ENCODE peak calls at places on chromosome 1, in four cellular contexts. One of them, this sample, is unnamed.

GRCh38 chr1:37259019-37259418 is 215.4 kb upstream of the ZC3H12A start:
- DNase-seq in Peyer's patch: no peak
- DNase-seq in endothelial cell of umbilical vein: no peak
- DNase-seq in IMR-90: no peak
- DNase-seq in this sample: no peak

GRCh38 chr1:44134071-44134920 is 7.1 kb downstream of the KLF18 start:
- DNase-seq in Peyer's patch: no peak
- DNase-seq in endothelial cell of umbilical vein: no peak
- DNase-seq in IMR-90: no peak
- DNase-seq in this sample: no peak

GRCh38 chr1:38308780-38309179 is 262.2 kb upstream of the POU3F1 start:
- DNase-seq in Peyer's patch: no peak
- DNase-seq in endothelial cell of umbilical vein: no peak
- DNase-seq in IMR-90: no peak
- DNase-seq in this sample: no peak

GRCh38 chr1:58781541-58782307 is 2.1 kb downstream of the JUN start:
- DNase-seq in Peyer's patch: peak
- DNase-seq in endothelial cell of umbilical vein: peak
- DNase-seq in IMR-90: peak
- DNase-seq in this sample: no peak

GRCh38 chr1:46113948-46114347 is 18.5 kb downstream of the PIK3R3 start:
- DNase-seq in Peyer's patch: no peak
- DNase-seq in endothelial cell of umbilical vein: no peak
- DNase-seq in IMR-90: no peak
- DNase-seq in this sample: no peak

GRCh38 chr1:10730985-10731384 is 65.5 kb downstream of the CASZ1 start:
- DNase-seq in Peyer's patch: no peak
- DNase-seq in endothelial cell of umbilical vein: peak
- DNase-seq in IMR-90: peak
- DNase-seq in this sample: peak

GRCh38 chr1:76595024-76595423 is 272.3 kb upstream of the ST6GALNAC5 start:
- DNase-seq in Peyer's patch: no peak
- DNase-seq in endothelial cell of umbilical vein: no peak
- DNase-seq in IMR-90: no peak
- DNase-seq in this sample: no peak

GRCh38 chr1:16061255-16061654 is 12.2 kb downstream of the FAM131C start:
- DNase-seq in Peyer's patch: no peak
- DNase-seq in endothelial cell of umbilical vein: no peak
- DNase-seq in IMR-90: no peak
- DNase-seq in this sample: no peak

GRCh38 chr1:168134132-168135041 is 2.3 kb downstream of the GPR161 start:
- DNase-seq in Peyer's patch: no peak
- DNase-seq in endothelial cell of umbilical vein: no peak
- DNase-seq in IMR-90: no peak
- DNase-seq in this sample: no peak

GRCh38 chr1:158177705-158178450 is 2.8 kb upstream of the CD1D start:
- DNase-seq in Peyer's patch: peak
- DNase-seq in endothelial cell of umbilical vein: peak
- DNase-seq in IMR-90: peak
- DNase-seq in this sample: peak

GRCh38 chr1:83791821-83792437 is 207.0 kb downstream of the TTLL7 start:
- DNase-seq in Peyer's patch: no peak
- DNase-seq in endothelial cell of umbilical vein: no peak
- DNase-seq in IMR-90: peak
- DNase-seq in this sample: peak

GRCh38 chr1:15178571-15179484 is 25.3 kb downstream of the TMEM51 start:
- DNase-seq in Peyer's patch: no peak
- DNase-seq in endothelial cell of umbilical vein: peak
- DNase-seq in IMR-90: peak
- DNase-seq in this sample: peak

GRCh38 chr1:151994956-151995355 is 1.3 kb upstream of the S100A10 start:
- DNase-seq in Peyer's patch: no peak
- DNase-seq in endothelial cell of umbilical vein: peak
- DNase-seq in IMR-90: peak
- DNase-seq in this sample: no peak

GRCh38 chr1:117433943-117434342 is 66.7 kb downstream of the MAN1A2 start:
- DNase-seq in Peyer's patch: no peak
- DNase-seq in endothelial cell of umbilical vein: no peak
- DNase-seq in IMR-90: no peak
- DNase-seq in this sample: no peak

GRCh38 chr1:171871848-171872247 is 30.6 kb downstream of the DNM3 start:
- DNase-seq in Peyer's patch: no peak
- DNase-seq in endothelial cell of umbilical vein: no peak
- DNase-seq in IMR-90: no peak
- DNase-seq in this sample: no peak

GRCh38 chr1:20574686-20575543 is 14.0 kb upstream of the CDA start:
- DNase-seq in Peyer's patch: peak
- DNase-seq in endothelial cell of umbilical vein: peak
- DNase-seq in IMR-90: peak
- DNase-seq in this sample: peak

DNA sequence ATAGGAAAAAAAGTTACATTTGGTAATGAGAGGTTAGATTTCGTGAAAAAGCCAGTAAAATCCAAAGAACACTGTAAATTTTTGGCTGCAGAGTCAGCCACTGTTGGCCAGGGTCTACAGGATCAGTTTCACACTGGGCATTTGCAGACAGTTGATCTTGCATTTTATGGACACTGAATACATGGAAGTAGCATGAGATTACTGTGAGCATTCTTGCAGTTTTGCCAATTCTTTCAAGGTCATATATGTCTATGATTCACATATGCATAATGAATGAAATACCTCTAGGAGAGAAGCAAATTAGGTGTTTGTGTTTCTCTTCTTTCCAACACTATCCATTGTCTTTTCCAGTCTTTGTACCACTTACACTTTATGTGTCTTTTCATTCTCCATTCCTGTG is 200.8 kb upstream of the DPYD start:
- DNase-seq in Peyer's patch: no peak
- DNase-seq in endothelial cell of umbilical vein: no peak
- DNase-seq in IMR-90: peak
- DNase-seq in this sample: no peak
- TF ChIP-seq POLR2A in Peyer's patch: no peak
- TF ChIP-seq POLR2A in endothelial cell of umbilical vein: no peak
- TF ChIP-seq POLR2A in IMR-90: no peak
- TF ChIP-seq POLR2A in this sample: no peak

GRCh38 chr1:203797948-203798347 is 2.5 kb downstream of the ZBED6 start:
- DNase-seq in Peyer's patch: no peak
- DNase-seq in endothelial cell of umbilical vein: no peak
- DNase-seq in IMR-90: no peak
- DNase-seq in this sample: no peak

GRCh38 chr1:203796223-203796747 is 862 bp downstream of the ZBED6 start:
- DNase-seq in Peyer's patch: no peak
- DNase-seq in endothelial cell of umbilical vein: peak
- DNase-seq in IMR-90: peak
- DNase-seq in this sample: no peak

GRCh38 chr1:203797216-203797615 is 1.8 kb downstream of the ZBED6 start:
- DNase-seq in Peyer's patch: no peak
- DNase-seq in endothelial cell of umbilical vein: no peak
- DNase-seq in IMR-90: no peak
- DNase-seq in this sample: no peak

GRCh38 chr1:203794764-203795381 is 550 bp upstream of the ZBED6 start:
- DNase-seq in Peyer's patch: no peak
- DNase-seq in endothelial cell of umbilical vein: no peak
- DNase-seq in IMR-90: no peak
- DNase-seq in this sample: no peak

DNA sequence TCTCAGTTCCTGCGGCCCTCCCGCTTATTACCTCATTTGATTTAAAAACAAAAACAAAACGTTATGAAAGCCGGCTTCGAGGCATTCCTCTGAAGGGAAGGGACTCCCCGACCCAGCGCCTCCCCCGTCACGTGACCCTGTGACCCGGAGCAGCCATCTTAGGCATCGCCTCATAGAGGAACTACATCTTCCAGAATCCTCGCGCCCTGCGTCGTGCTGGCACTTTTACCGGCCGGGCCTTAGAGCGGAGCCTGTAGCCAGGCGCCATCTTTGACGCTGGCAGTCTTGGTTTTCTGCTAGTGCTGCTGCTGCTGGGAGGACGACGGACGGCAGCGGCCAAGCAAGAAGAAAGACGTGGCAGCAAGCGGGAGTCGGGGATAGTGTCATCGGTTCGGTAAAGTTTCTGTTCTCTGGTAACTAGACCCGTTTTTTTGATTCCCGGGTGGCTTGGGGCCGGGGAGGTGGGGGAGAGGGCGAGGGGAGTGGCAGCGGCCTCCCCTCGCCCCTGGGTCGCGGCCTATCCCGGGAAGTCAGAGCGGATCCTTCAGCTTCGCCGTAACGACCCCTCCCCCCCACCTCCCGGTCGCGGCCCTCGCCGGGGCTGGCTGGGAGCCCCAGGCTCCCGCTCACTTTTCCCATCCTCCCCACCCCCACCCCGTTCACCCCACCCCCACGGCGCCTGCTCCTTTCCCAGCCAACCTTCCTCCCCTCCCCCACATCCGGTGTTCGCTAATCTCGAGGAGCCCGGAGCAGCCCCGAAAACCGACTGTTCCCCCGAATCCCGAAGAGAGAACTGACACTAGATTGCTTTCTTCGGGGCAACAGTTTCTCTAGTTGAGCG is at the start of the genes ZBED6 and ZC3H11A:
- DNase-seq in Peyer's patch: peak
- DNase-seq in endothelial cell of umbilical vein: peak
- DNase-seq in IMR-90: peak
- DNase-seq in this sample: peak
- TF ChIP-seq POLR2A in Peyer's patch: peak
- TF ChIP-seq POLR2A in endothelial cell of umbilical vein: peak
- TF ChIP-seq POLR2A in IMR-90: peak
- TF ChIP-seq POLR2A in this sample: peak

GRCh38 chr1:182599339-182599738 is 4.8 kb downstream of the RGS16 start:
- DNase-seq in Peyer's patch: no peak
- DNase-seq in endothelial cell of umbilical vein: no peak
- DNase-seq in IMR-90: no peak
- DNase-seq in this sample: no peak
- TF ChIP-seq POLR2A in Peyer's patch: no peak
- TF ChIP-seq POLR2A in endothelial cell of umbilical vein: no peak
- TF ChIP-seq POLR2A in IMR-90: no peak
- TF ChIP-seq POLR2A in this sample: no peak

GRCh38 chr1:3664700-3665375 is 12.5 kb downstream of the TP73 start:
- DNase-seq in Peyer's patch: no peak
- DNase-seq in endothelial cell of umbilical vein: no peak
- DNase-seq in IMR-90: no peak
- DNase-seq in this sample: no peak
- TF ChIP-seq POLR2A in Peyer's patch: no peak
- TF ChIP-seq POLR2A in endothelial cell of umbilical vein: no peak
- TF ChIP-seq POLR2A in IMR-90: no peak
- TF ChIP-seq POLR2A in this sample: no peak

DNA sequence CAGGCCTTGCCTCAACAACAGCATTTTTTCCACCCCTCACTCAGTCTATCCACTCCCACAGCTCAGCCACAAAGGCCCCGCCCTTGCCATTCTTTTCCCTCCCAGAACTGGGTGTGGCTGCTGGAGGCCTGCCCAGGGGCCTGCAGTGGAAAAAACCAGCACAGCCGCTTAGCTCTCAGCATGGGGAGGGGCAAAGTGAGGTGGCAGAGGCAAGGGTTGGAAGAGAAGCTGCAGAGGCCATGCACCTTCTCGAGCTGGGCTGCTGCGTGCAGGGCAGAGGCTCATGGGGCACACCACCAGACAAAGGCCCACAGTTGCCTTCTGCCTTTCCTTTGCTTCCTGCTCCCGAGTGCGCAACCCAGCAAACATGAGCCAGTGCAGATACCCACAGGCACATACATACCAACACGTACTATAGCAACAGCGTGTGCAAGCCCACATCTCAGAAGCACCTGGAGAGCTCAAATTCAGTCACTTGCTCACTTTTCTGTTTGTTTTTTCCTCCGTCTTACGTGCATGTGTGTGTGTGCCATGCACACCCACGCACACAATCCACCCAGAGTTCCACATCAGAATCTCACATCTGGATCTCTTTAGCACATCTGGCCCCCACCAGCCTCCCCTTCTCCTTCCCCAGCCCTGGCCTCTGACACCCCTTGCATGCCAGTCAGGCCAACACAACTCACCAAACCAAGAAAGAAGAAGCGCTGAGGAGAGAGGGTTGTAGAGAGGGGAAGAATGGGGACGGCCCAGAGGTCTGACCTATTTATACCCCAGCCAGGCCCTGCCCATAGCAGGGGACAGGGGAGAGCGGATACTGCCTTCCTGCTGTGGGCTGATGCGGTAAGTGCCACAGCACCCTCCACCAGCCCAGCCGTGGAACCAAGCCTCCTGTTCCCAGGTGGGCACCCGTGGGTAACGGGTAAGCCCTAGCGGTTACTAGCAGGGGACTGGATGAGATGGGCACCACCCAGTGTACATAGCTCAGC is at the start of gene S100A4:
- DNase-seq in Peyer's patch: peak
- DNase-seq in endothelial cell of umbilical vein: peak
- DNase-seq in IMR-90: peak
- DNase-seq in this sample: no peak
- TF ChIP-seq POLR2A in Peyer's patch: peak
- TF ChIP-seq POLR2A in endothelial cell of umbilical vein: no peak
- TF ChIP-seq POLR2A in IMR-90: no peak
- TF ChIP-seq POLR2A in this sample: peak

GRCh38 chr1:114670083-114671010 is 498 bp upstream of the DENND2C start:
- DNase-seq in Peyer's patch: peak
- DNase-seq in endothelial cell of umbilical vein: peak
- DNase-seq in IMR-90: peak
- DNase-seq in this sample: peak
- TF ChIP-seq POLR2A in Peyer's patch: peak
- TF ChIP-seq POLR2A in endothelial cell of umbilical vein: no peak
- TF ChIP-seq POLR2A in IMR-90: peak
- TF ChIP-seq POLR2A in this sample: no peak

GRCh38 chr1:169892176-169892818 is 1.4 kb downstream of the SCYL3 start:
- DNase-seq in Peyer's patch: no peak
- DNase-seq in endothelial cell of umbilical vein: no peak
- DNase-seq in IMR-90: no peak
- DNase-seq in this sample: no peak

GRCh38 chr1:169889871-169890270 is 3.8 kb downstream of the SCYL3 start:
- DNase-seq in Peyer's patch: no peak
- DNase-seq in endothelial cell of umbilical vein: no peak
- DNase-seq in IMR-90: no peak
- DNase-seq in this sample: no peak

GRCh38 chr1:169890761-169891538 is 2.7 kb downstream of the SCYL3 start:
- DNase-seq in Peyer's patch: no peak
- DNase-seq in endothelial cell of umbilical vein: peak
- DNase-seq in IMR-90: no peak
- DNase-seq in this sample: no peak

GRCh38 chr1:169892819-169893644 is 664 bp downstream of the SCYL3 start:
- DNase-seq in Peyer's patch: no peak
- DNase-seq in endothelial cell of umbilical vein: peak
- DNase-seq in IMR-90: peak
- DNase-seq in this sample: peak

DNA sequence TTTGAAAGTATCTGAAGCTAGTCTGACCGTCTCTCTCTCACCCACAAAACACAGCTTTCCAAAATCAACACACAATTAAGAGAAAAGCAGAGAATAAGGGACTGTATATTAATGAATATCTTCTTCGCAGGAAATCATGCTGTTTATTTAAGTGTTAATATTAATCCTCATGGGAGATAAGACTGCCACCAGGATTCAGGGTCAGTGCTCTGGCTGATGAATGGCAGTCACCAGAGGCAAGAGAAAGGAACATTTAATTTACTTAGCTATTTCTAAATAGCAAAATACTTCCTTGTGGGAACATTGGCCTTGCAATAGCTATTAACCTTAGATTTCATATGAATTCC is 2.2 kb downstream of the SCYL3 start:
- DNase-seq in Peyer's patch: no peak
- DNase-seq in endothelial cell of umbilical vein: no peak
- DNase-seq in IMR-90: no peak
- DNase-seq in this sample: no peak
- TF ChIP-seq POLR2A in Peyer's patch: no peak
- TF ChIP-seq POLR2A in endothelial cell of umbilical vein: no peak
- TF ChIP-seq POLR2A in IMR-90: no peak
- TF ChIP-seq POLR2A in this sample: no peak

GRCh38 chr1:160098852-160099647 is 631 bp upstream of the IGSF8 start:
- DNase-seq in Peyer's patch: peak
- DNase-seq in endothelial cell of umbilical vein: peak
- DNase-seq in IMR-90: peak
- DNase-seq in this sample: peak
- TF ChIP-seq POLR2A in Peyer's patch: peak
- TF ChIP-seq POLR2A in endothelial cell of umbilical vein: no peak
- TF ChIP-seq POLR2A in IMR-90: no peak
- TF ChIP-seq POLR2A in this sample: no peak